ENCODE peak calls at places on chromosomes 5 and 9, in nine cellular contexts. E is A549; C is CD4-positive, alpha-beta T cell; U is EH; B is neuronal stem cell; H is DMS 273 treated with DMSO at 0.1 percent for 48 hours; R is GM04504; A is stimulated activated CD8-positive, alpha-beta memory T cell treated with anti-CD3 and anti-CD28 coated beads, Interleukin-4, amount 100 ng/mL, for 24 hours; W is cardiac muscle cell. X is an unnamed sample.

GRCh38 chr5:37771731-37772130 is 68.1 kb downstream of the GDNF start:
- DNase-seq in E (no peak), C (no peak), U (peak; percentile 100), B (no peak), H (no peak), R (peak; percentile 97), A (no peak), W (peak; percentile 83), X (no peak)

GRCh38 chr5:3163626-3164025 is 412.1 kb upstream of the IRX2 start:
- DNase-seq in E (no peak), C (no peak), U (no peak), B (no peak), H (no peak), R (no peak), A (no peak), W (no peak), X (no peak)

GRCh38 chr5:154829589-154830218 is 20.7 kb downstream of the FAXDC2 start:
- DNase-seq in E (no peak), C (peak; percentile 16), U (peak; percentile 20), B (no peak), H (no peak), R (no peak), A (peak; percentile 1), W (no peak), X (no peak)

GRCh38 chr5:143080982-143081381 is 310.8 kb downstream of the ARHGAP26 start:
- DNase-seq in E (no peak), C (no peak), U (no peak), B (no peak), H (no peak), R (no peak), A (no peak), W (no peak), X (no peak)

GRCh38 chr9:75238311-75238976 is 150.1 kb downstream of the OSTF1 start:
- DNase-seq in E (peak; percentile 36), C (no peak), U (peak; percentile 57), B (peak; percentile 11), H (no peak), R (peak; percentile 23), A (no peak), W (peak; percentile 74), X (peak; percentile 6)

GRCh38 chr5:146588331-146588730 is 72.3 kb upstream of the GPR151 start:
- DNase-seq in E (no peak), C (no peak), U (peak; percentile 16), B (no peak), H (no peak), R (no peak), A (no peak), W (no peak), X (no peak)

GRCh38 chr5:132313378-132313777 is 19.2 kb downstream of the SLC22A4 start:
- DNase-seq in E (no peak), C (no peak), U (peak; percentile 10), B (no peak), H (no peak), R (peak; percentile 48), A (no peak), W (peak; percentile 93), X (no peak)

GRCh38 chr5:111948517-111948916 is 191.5 kb upstream of the NREP start:
- DNase-seq in E (no peak), C (no peak), U (peak; percentile 98), B (no peak), H (no peak), R (peak; percentile 95), A (no peak), W (peak; percentile 90), X (no peak)

GRCh38 chr5:43294226-43294625 is 19.0 kb downstream of the HMGCS1 start:
- DNase-seq in E (no peak), C (no peak), U (peak; percentile 60), B (no peak), H (no peak), R (no peak), A (no peak), W (peak; percentile 52), X (no peak)

GRCh38 chr5:172485511-172486202 is 31.3 kb upstream of the SH3PXD2B start:
- DNase-seq in E (no peak), C (no peak), U (no peak), B (no peak), H (no peak), R (no peak), A (no peak), W (no peak), X (no peak)

GRCh38 chr5:132437604-132438275 is 52.8 kb downstream of the IRF1 start:
- DNase-seq in E (no peak), C (peak; percentile 66), U (peak; percentile 99), B (no peak), H (no peak), R (peak; percentile 86), A (peak; percentile 54), W (peak; percentile 94), X (no peak)